ENCODE peak calls at places on chromosomes 6 and 20, in four cellular contexts. T is H1, O is GM12878, N is K562. M is an unnamed sample.

GRCh38 chr6:18254793-18255192 is 9.5 kb downstream of the DEK start:
- DNase-seq in T (no peak), O (no peak), N (no peak), M (no peak)

GRCh38 chr6:116462516-116462915 is 1.3 kb downstream of the CALHM6 start:
- DNase-seq in T (no peak), O (no peak), N (no peak), M (no peak)

GRCh38 chr20:38806855-38807655 is 1.6 kb downstream of the PPP1R16B start:
- DNase-seq in T (peak; percentile 64), O (no peak), N (no peak), M (no peak)

GRCh38 chr6:152836523-152836922 is 85.9 kb downstream of the VIP start:
- DNase-seq in T (no peak), O (no peak), N (no peak), M (no peak)

GRCh38 chr20:47586648-47587306 is 85.1 kb downstream of the NCOA3 start:
- DNase-seq in T (no peak), O (no peak), N (no peak), M (no peak)

GRCh38 chr20:15930324-15931305 is 642.6 kb downstream of the KIF16B start:
- DNase-seq in T (no peak), O (no peak), N (no peak), M (no peak)

GRCh38 chr6:74075323-74075722 is 379.3 kb downstream of the CD109 start:
- DNase-seq in T (no peak), O (no peak), N (no peak), M (no peak)

GRCh38 chr6:149443411-149444181 is 41.2 kb downstream of the ZC3H12D start:
- DNase-seq in T (no peak), O (no peak), N (no peak), M (no peak)

GRCh38 chr6:51531623-51532022 is 555.8 kb downstream of the PKHD1 start:
- DNase-seq in T (no peak), O (peak; percentile 4), N (no peak), M (no peak)

GRCh38 chr20:58523916-58524315 is 8.7 kb upstream of the APCDD1L start:
- DNase-seq in T (no peak), O (no peak), N (no peak), M (no peak)

GRCh38 chr6:21754891-21755290 is 161.3 kb downstream of the SOX4 start:
- DNase-seq in T (no peak), O (no peak), N (no peak), M (peak; percentile 69)

GRCh38 chr20:20261159-20261558 is 106.7 kb upstream of the INSM1 start:
- DNase-seq in T (no peak), O (no peak), N (no peak), M (no peak)

GRCh38 chr6:169171951-169172350 is 81.7 kb downstream of the THBS2 start:
- DNase-seq in T (no peak), O (no peak), N (no peak), M (no peak)

GRCh38 chr6:160398674-160399271 is 50.6 kb downstream of the SLC22A3 start:
- DNase-seq in T (no peak), O (peak; percentile 24), N (no peak), M (no peak)

GRCh38 chr6:151317206-151317994 is 74.0 kb downstream of the ZBTB2 start:
- DNase-seq in T (no peak), O (no peak), N (no peak), M (no peak)

DNA sequence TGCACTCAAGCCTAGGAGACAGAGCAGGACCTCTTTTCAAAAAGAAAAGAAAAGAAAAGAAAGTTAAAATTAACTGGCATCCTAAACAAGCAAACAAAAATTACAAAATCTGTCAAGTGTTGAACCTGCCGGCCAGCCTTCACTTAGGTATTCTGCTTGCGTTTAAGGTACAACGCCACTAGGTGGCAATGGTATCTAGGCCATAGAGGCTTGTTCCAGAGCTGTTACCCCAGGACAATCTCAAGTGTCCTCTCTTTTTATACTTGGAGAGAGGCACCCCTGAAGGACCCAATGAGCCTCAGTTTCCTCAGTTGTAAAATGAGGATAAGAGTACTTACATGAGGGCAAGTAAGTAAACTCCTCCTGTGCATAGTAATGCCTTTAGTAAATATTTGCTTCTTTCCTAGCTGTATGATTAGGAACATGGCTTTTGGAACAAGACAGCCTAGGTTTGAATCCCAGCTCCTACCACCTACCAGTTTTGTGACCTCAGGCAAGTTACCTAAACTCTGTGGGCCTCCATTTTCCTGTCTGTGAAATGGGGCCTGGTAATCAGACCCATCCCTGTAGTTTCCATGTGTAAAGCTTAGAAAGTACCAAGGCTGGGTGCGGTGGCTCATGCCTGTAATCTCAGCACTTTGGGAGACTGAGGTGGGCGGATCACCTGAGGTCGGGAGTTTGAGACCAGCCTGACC is 5.8 kb upstream of the PACSIN1 start:
- DNase-seq in T (peak; percentile 59), O (peak; percentile 24), N (peak; percentile 77), M (peak; percentile 70)
- TF ChIP-seq EGR1 in T (no peak), O (no peak), N (no peak), M (no peak)

DNA sequence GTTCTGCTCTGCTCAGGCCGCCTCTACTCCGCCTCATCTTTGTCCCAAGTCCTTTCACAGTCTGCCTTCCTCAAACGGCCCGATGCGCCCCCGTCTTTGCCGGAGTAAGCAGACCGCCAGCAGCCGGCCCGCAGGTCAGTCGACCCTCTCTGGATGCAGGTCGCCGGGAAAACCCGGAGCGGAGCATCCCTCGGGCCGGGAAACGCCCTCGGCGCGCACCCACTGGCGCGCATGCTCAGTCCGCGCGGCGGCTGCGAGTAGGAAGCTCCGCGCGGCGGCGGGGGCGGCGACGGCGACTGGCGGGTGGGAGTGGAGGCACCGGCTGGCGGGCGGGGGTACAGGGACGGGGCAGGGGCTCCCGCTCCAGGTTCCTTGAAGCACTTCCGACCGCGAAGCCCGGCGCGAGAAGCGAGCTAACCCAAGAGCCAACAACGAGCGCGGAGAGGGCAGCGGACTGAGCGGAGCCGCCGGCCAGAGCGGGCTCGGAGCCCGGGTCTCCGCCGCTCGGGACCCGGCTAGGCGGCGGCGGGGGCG is at the start of gene LRRC1:
- DNase-seq in T (peak; percentile 99), O (peak; percentile 44), N (peak; percentile 32), M (peak; percentile 86)
- TF ChIP-seq EGR1 in T (peak; percentile 92), O (peak; percentile 71), N (no peak), M (peak; percentile 96)

DNA sequence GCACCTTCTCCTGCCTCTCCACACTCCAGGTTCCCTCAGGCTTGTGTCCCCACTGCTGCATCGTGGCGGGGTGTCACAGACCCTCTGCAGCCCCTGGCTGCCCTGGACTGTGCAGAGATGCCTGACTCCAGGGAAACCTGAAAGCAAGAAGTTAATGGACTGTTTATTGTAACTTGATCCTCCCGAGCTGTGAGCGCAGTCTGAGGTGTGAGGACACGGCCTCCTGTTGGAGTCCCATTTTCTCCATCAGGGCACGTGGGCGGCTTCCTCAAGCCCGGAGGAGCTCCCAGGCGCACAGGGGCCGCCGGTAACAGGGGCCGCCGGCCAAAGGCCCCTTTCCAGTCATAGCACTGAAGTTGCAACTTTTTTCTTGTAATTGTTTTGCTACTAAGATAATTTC is 16.9 kb downstream of the RBM38 start:
- DNase-seq in T (no peak), O (no peak), N (no peak), M (no peak)
- TF ChIP-seq EGR1 in T (no peak), O (no peak), N (peak; percentile 23), M (no peak)

GRCh38 chr20:57087705-57088104 is 178.7 kb downstream of the BMP7 start:
- DNase-seq in T (no peak), O (no peak), N (no peak), M (no peak)
- TF ChIP-seq EGR1 in T (no peak), O (no peak), N (no peak), M (no peak)

DNA sequence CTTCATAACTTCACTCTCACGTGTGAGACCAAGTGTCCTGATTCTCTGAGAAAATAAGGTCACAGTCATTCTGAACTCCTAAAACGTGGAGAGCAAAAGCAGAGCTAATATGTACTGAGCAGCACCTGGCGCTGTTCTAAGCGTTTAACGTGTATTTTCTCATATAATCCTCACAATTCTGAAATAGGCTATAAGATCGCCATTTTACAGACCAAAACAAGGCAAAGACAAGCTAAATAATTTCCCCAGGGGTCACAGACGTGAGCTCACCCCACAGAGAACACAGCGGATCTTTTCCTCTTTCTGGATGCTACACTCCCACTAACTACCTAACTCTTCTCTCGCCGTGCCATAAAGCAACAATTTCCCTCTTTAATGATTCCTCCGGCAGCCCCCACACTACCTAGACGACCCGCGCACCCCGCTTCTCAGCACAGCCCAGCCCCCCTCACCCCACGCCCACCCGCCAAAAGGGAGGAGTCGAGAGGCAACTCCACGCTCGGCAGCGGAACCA is 636 bp downstream of the SUPT3H start:
- DNase-seq in T (no peak), O (peak; percentile 17), N (no peak), M (no peak)
- TF ChIP-seq EGR1 in T (no peak), O (peak; percentile 12), N (no peak), M (no peak)

DNA sequence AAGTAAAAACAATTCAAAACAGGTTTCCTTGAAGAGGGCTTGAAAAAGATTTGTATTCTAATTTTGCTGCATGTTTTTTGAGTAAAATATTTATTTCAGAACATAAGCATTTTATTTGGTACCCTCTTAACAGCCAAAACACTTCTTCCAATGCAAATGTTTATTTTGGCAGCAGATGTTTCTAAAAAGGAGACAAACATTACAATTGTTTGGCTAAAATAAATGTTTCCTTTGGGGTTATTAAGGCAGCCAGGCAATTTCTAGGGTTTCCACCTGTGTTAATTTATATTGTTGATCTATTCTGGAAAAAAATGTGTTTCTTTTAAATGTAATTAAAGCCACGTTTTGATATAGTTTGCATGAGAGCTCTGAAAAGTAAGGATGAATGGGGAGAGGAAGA is 56.6 kb downstream of the ARID1B start:
- DNase-seq in T (no peak), O (no peak), N (no peak), M (no peak)
- TF ChIP-seq EGR1 in T (no peak), O (no peak), N (no peak), M (no peak)

GRCh38 chr20:61963149-61963548 is 102.5 kb downstream of the TAF4 start:
- DNase-seq in T (peak; percentile 42), O (no peak), N (no peak), M (no peak)
- TF ChIP-seq EGR1 in T (no peak), O (no peak), N (no peak), M (no peak)

GRCh38 chr6:138577151-138577915 is 78.0 kb upstream of the NHSL1 start:
- DNase-seq in T (no peak), O (peak; percentile 16), N (no peak), M (no peak)

GRCh38 chr6:138576303-138576702 is 77.0 kb upstream of the NHSL1 start:
- DNase-seq in T (no peak), O (no peak), N (no peak), M (no peak)

GRCh38 chr6:138582573-138582972 is 83.3 kb upstream of the NHSL1 start:
- DNase-seq in T (no peak), O (no peak), N (no peak), M (no peak)

GRCh38 chr6:138580040-138580439 is 80.7 kb upstream of the NHSL1 start:
- DNase-seq in T (no peak), O (no peak), N (no peak), M (no peak)

GRCh38 chr6:138580801-138581200 is 81.5 kb upstream of the NHSL1 start:
- DNase-seq in T (no peak), O (no peak), N (no peak), M (no peak)
- TF ChIP-seq EGR1 in T (no peak), O (no peak), N (no peak), M (no peak)

GRCh38 chr6:157552956-157553485 is 172.0 kb downstream of the ZDHHC14 start:
- DNase-seq in T (peak; percentile 51), O (no peak), N (no peak), M (no peak)

GRCh38 chr6:157552171-157552747 is 171.3 kb downstream of the ZDHHC14 start:
- DNase-seq in T (peak; percentile 80), O (no peak), N (no peak), M (no peak)

GRCh38 chr6:157549468-157549745 is 168.4 kb downstream of the ZDHHC14 start:
- DNase-seq in T (no peak), O (no peak), N (no peak), M (no peak)

GRCh38 chr6:157550114-157550989 is 169.4 kb downstream of the ZDHHC14 start:
- DNase-seq in T (no peak), O (no peak), N (no peak), M (no peak)

GRCh38 chr6:157551041-157551832 is 170.2 kb downstream of the ZDHHC14 start:
- DNase-seq in T (peak; percentile 45), O (no peak), N (no peak), M (peak; percentile 22)
- TF ChIP-seq EGR1 in T (no peak), O (no peak), N (no peak), M (no peak)